ENCODE peak calls at places on chromosomes 1 and 21, in four cellular contexts. One of them, this sample, is unnamed.

GRCh38 chr1:22025368-22026154 is 24.1 kb downstream of the CELA3A start:
- DNase-seq in T1000: peak
- DNase-seq in NCI-H510A: peak
- DNase-seq in SHP77: peak
- DNase-seq in this sample: peak

GRCh38 chr21:31395268-31395667 is 51.2 kb upstream of the TIAM1 start:
- DNase-seq in NCI-H510A: no peak
- DNase-seq in T1000: no peak
- DNase-seq in SHP77: no peak
- DNase-seq in this sample: no peak

GRCh38 chr1:203152158-203153034 is 23.2 kb downstream of the MYBPH start:
- DNase-seq in T1000: no peak
- DNase-seq in NCI-H510A: no peak
- DNase-seq in SHP77: no peak
- DNase-seq in this sample: no peak

GRCh38 chr1:94876362-94876761 is 50.5 kb downstream of the CNN3 start:
- DNase-seq in T1000: no peak
- DNase-seq in SHP77: no peak
- DNase-seq in NCI-H510A: no peak
- DNase-seq in this sample: no peak

GRCh38 chr1:226123591-226124471 is 61.3 kb downstream of the H3-3A start:
- DNase-seq in SHP77: no peak
- DNase-seq in NCI-H510A: no peak
- DNase-seq in T1000: no peak
- DNase-seq in this sample: no peak

GRCh38 chr1:19123837-19124236 is 86.2 kb downstream of the UBR4 start:
- DNase-seq in T1000: no peak
- DNase-seq in NCI-H510A: no peak
- DNase-seq in SHP77: no peak
- DNase-seq in this sample: peak

GRCh38 chr21:26850116-26850643 is 5.0 kb upstream of the ADAMTS1 start:
- DNase-seq in T1000: no peak
- DNase-seq in SHP77: no peak
- DNase-seq in NCI-H510A: no peak
- DNase-seq in this sample: peak

GRCh38 chr1:236301080-236301957 is 19.6 kb upstream of the ERO1B start:
- DNase-seq in T1000: no peak
- DNase-seq in SHP77: no peak
- DNase-seq in NCI-H510A: no peak
- DNase-seq in this sample: no peak

GRCh38 chr1:81820761-81821160 is 20.0 kb downstream of the ADGRL2 start:
- DNase-seq in NCI-H510A: no peak
- DNase-seq in SHP77: no peak
- DNase-seq in T1000: no peak
- DNase-seq in this sample: no peak

GRCh38 chr1:204751480-204751879 is 65.9 kb upstream of the LRRN2 start:
- DNase-seq in T1000: no peak
- DNase-seq in SHP77: no peak
- DNase-seq in NCI-H510A: no peak
- DNase-seq in this sample: peak

GRCh38 chr21:36321325-36322082 is 1.5 kb downstream of the MORC3 start:
- DNase-seq in SHP77: peak
- DNase-seq in NCI-H510A: no peak
- DNase-seq in T1000: no peak
- DNase-seq in this sample: peak

GRCh38 chr1:209409786-209410185 is 173.7 kb upstream of the CAMK1G start:
- DNase-seq in NCI-H510A: no peak
- DNase-seq in SHP77: no peak
- DNase-seq in T1000: no peak
- DNase-seq in this sample: no peak

GRCh38 chr1:98437540-98437939 is 224.0 kb upstream of the SNX7 start:
- DNase-seq in NCI-H510A: peak
- DNase-seq in SHP77: no peak
- DNase-seq in T1000: no peak
- DNase-seq in this sample: no peak

GRCh38 chr1:65165269-65166002 is 17.4 kb downstream of the AK4 start:
- DNase-seq in T1000: no peak
- DNase-seq in NCI-H510A: peak
- DNase-seq in SHP77: no peak
- DNase-seq in this sample: no peak

GRCh38 chr1:33925586-33925985 is 61.7 kb downstream of the HMGB4 start:
- DNase-seq in T1000: no peak
- DNase-seq in SHP77: no peak
- DNase-seq in NCI-H510A: no peak
- DNase-seq in this sample: no peak

GRCh38 chr1:90712931-90713618 is 4.0 kb downstream of the BARHL2 start:
- DNase-seq in SHP77: no peak
- DNase-seq in T1000: no peak
- DNase-seq in NCI-H510A: no peak
- DNase-seq in this sample: no peak

GRCh38 chr21:32538147-32538792 is 47.1 kb downstream of the TCP10L start:
- DNase-seq in SHP77: no peak
- DNase-seq in T1000: no peak
- DNase-seq in NCI-H510A: no peak
- DNase-seq in this sample: no peak

GRCh38 chr1:57489342-57490036 is 65.6 kb upstream of the DAB1 start:
- DNase-seq in T1000: no peak
- DNase-seq in SHP77: no peak
- DNase-seq in NCI-H510A: no peak
- DNase-seq in this sample: no peak

GRCh38 chr1:151311589-151312331 is 15.5 kb downstream of the PI4KB start:
- DNase-seq in NCI-H510A: no peak
- DNase-seq in SHP77: no peak
- DNase-seq in T1000: peak
- DNase-seq in this sample: no peak

GRCh38 chr1:246779561-246780175 is 55.5 kb downstream of the SCCPDH start:
- DNase-seq in NCI-H510A: no peak
- DNase-seq in SHP77: no peak
- DNase-seq in T1000: no peak
- DNase-seq in this sample: peak

GRCh38 chr1:155175281-155175926 is 1.8 kb downstream of the TRIM46 start:
- DNase-seq in T1000: no peak
- DNase-seq in NCI-H510A: no peak
- DNase-seq in SHP77: no peak
- DNase-seq in this sample: peak

GRCh38 chr1:10957151-10957550 is 55.3 kb upstream of the TARDBP start:
- DNase-seq in T1000: no peak
- DNase-seq in SHP77: no peak
- DNase-seq in NCI-H510A: no peak
- DNase-seq in this sample: no peak